ENCODE peak calls at places on chromosome 11, in seven cellular contexts. One of them, this sample, is unnamed.

GRCh38 chr11:61616443-61616842 is 35.6 kb upstream of the SYT7 start:
- DNase-seq in lung: no peak
- DNase-seq in IMR-90: peak
- DNase-seq in suprapubic skin: no peak
- DNase-seq in testis: no peak
- DNase-seq in Peyer's patch: no peak
- DNase-seq in breast epithelium: no peak
- DNase-seq in this sample: no peak

GRCh38 chr11:69493931-69494821 is 12.7 kb downstream of the LINC01488 start:
- DNase-seq in lung: no peak
- DNase-seq in IMR-90: no peak
- DNase-seq in suprapubic skin: no peak
- DNase-seq in testis: no peak
- DNase-seq in Peyer's patch: no peak
- DNase-seq in breast epithelium: no peak
- DNase-seq in this sample: no peak

GRCh38 chr11:43681543-43681942 is 1.0 kb downstream of the HSD17B12 start:
- DNase-seq in lung: no peak
- DNase-seq in IMR-90: peak
- DNase-seq in suprapubic skin: no peak
- DNase-seq in testis: no peak
- DNase-seq in Peyer's patch: no peak
- DNase-seq in breast epithelium: no peak
- DNase-seq in this sample: no peak

GRCh38 chr11:95074806-95075563 is 8.3 kb downstream of the SRSF8 start:
- DNase-seq in lung: peak
- DNase-seq in IMR-90: no peak
- DNase-seq in suprapubic skin: peak
- DNase-seq in testis: peak
- DNase-seq in Peyer's patch: peak
- DNase-seq in breast epithelium: peak
- DNase-seq in this sample: no peak

GRCh38 chr11:104352036-104352435 is 188.1 kb upstream of the PDGFD start:
- DNase-seq in lung: no peak
- DNase-seq in IMR-90: no peak
- DNase-seq in suprapubic skin: no peak
- DNase-seq in testis: no peak
- DNase-seq in Peyer's patch: no peak
- DNase-seq in breast epithelium: no peak
- DNase-seq in this sample: no peak

GRCh38 chr11:122103366-122103765 is 12.6 kb downstream of the BLID start:
- DNase-seq in lung: no peak
- DNase-seq in IMR-90: peak
- DNase-seq in suprapubic skin: no peak
- DNase-seq in testis: no peak
- DNase-seq in Peyer's patch: no peak
- DNase-seq in breast epithelium: no peak
- DNase-seq in this sample: no peak

GRCh38 chr11:76814414-76814813 is 31.3 kb downstream of the TSKU start:
- DNase-seq in lung: no peak
- DNase-seq in IMR-90: no peak
- DNase-seq in suprapubic skin: no peak
- DNase-seq in testis: no peak
- DNase-seq in Peyer's patch: no peak
- DNase-seq in breast epithelium: no peak
- DNase-seq in this sample: no peak

GRCh38 chr11:86438685-86439084 is 64.0 kb downstream of the CCDC81 start:
- DNase-seq in lung: no peak
- DNase-seq in IMR-90: peak
- DNase-seq in suprapubic skin: no peak
- DNase-seq in testis: no peak
- DNase-seq in Peyer's patch: no peak
- DNase-seq in breast epithelium: no peak
- DNase-seq in this sample: no peak

GRCh38 chr11:68408512-68408911 is 52.0 kb upstream of the PPP6R3 start:
- DNase-seq in lung: no peak
- DNase-seq in IMR-90: no peak
- DNase-seq in suprapubic skin: no peak
- DNase-seq in testis: no peak
- DNase-seq in Peyer's patch: no peak
- DNase-seq in breast epithelium: no peak
- DNase-seq in this sample: no peak

GRCh38 chr11:850777-851762 is 8.4 kb downstream of the TSPAN4 start:
- DNase-seq in lung: no peak
- DNase-seq in IMR-90: no peak
- DNase-seq in suprapubic skin: no peak
- DNase-seq in testis: no peak
- DNase-seq in Peyer's patch: no peak
- DNase-seq in breast epithelium: no peak
- DNase-seq in this sample: no peak

GRCh38 chr11:110763249-110764011 is 51.2 kb upstream of the ARHGAP20 start:
- DNase-seq in lung: peak
- DNase-seq in IMR-90: peak
- DNase-seq in suprapubic skin: no peak
- DNase-seq in testis: peak
- DNase-seq in Peyer's patch: no peak
- DNase-seq in breast epithelium: no peak
- DNase-seq in this sample: no peak

GRCh38 chr11:93921695-93922468 is 71.5 kb upstream of the VSTM5 start:
- DNase-seq in lung: peak
- DNase-seq in IMR-90: peak
- DNase-seq in suprapubic skin: no peak
- DNase-seq in testis: peak
- DNase-seq in Peyer's patch: peak
- DNase-seq in breast epithelium: no peak
- DNase-seq in this sample: no peak

GRCh38 chr11:27563201-27563600 is 56.6 kb upstream of the LIN7C start:
- DNase-seq in lung: no peak
- DNase-seq in IMR-90: peak
- DNase-seq in suprapubic skin: no peak
- DNase-seq in testis: no peak
- DNase-seq in Peyer's patch: no peak
- DNase-seq in breast epithelium: no peak
- DNase-seq in this sample: no peak

GRCh38 chr11:19853901-19854300 is 141.3 kb downstream of the NAV2 start:
- DNase-seq in lung: no peak
- DNase-seq in IMR-90: peak
- DNase-seq in suprapubic skin: no peak
- DNase-seq in testis: no peak
- DNase-seq in Peyer's patch: no peak
- DNase-seq in breast epithelium: no peak
- DNase-seq in this sample: no peak

GRCh38 chr11:86247608-86248007 is 3.1 kb downstream of the EED start:
- DNase-seq in lung: no peak
- DNase-seq in IMR-90: no peak
- DNase-seq in suprapubic skin: no peak
- DNase-seq in testis: no peak
- DNase-seq in Peyer's patch: no peak
- DNase-seq in breast epithelium: no peak
- DNase-seq in this sample: no peak

DNA sequence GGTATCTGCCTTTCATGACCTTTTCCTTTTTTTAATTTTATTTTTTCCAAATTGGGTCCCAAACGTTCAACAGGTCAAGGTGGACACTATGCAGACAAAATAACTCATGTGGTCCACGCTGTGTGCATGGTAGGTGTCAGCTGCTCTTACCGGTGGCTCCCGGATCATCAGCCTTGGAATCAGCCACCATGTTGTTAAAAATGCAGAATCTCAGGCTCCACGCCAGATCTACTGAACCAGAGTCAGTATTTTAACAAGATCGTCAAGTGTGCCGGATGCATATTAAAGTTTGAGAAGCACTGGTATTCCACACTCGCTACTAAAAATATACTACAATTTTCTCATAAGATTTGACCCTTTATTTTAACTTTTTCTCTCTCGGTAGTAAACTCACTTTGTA is 568 bp upstream of the LDLRAD3 start:
- DNase-seq in lung: no peak
- DNase-seq in IMR-90: no peak
- DNase-seq in suprapubic skin: no peak
- DNase-seq in testis: peak
- DNase-seq in Peyer's patch: no peak
- DNase-seq in breast epithelium: no peak
- DNase-seq in this sample: no peak
- H3K27ac ChIP-seq in lung: no peak
- H3K27ac ChIP-seq in IMR-90: peak
- H3K27ac ChIP-seq in suprapubic skin: peak
- H3K27ac ChIP-seq in testis: peak
- H3K27ac ChIP-seq in Peyer's patch: no peak
- H3K27ac ChIP-seq in breast epithelium: peak
- H3K27ac ChIP-seq in this sample: peak

GRCh38 chr11:10752486-10752885 is 1.4 kb downstream of the CTR9 start:
- DNase-seq in lung: no peak
- DNase-seq in IMR-90: no peak
- DNase-seq in suprapubic skin: no peak
- DNase-seq in testis: no peak
- DNase-seq in Peyer's patch: no peak
- DNase-seq in breast epithelium: no peak
- DNase-seq in this sample: no peak
- H3K4me3 ChIP-seq in lung: no peak
- H3K4me3 ChIP-seq in IMR-90: no peak
- H3K4me3 ChIP-seq in suprapubic skin: peak
- H3K4me3 ChIP-seq in testis: no peak
- H3K4me3 ChIP-seq in Peyer's patch: no peak
- H3K4me3 ChIP-seq in breast epithelium: peak
- H3K4me3 ChIP-seq in this sample: peak

DNA sequence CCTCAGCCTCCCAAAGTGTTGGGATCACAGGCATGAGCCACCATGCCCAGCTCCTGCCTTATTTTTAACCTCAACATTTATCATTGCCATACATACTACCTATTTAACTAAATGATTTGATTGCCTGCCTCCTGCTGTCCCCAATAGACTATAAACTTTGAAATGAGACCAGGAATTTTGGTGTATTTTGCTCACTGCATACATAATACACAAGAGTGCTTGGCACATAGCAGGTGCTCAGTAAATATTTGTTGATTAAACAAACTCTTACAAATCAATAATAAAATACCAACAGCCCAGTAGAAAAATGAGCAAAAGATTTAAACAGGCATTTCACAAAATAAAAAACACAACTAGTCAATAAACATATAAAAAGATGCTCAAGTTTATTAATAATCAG is 49.5 kb upstream of the PHF21A start:
- DNase-seq in lung: no peak
- DNase-seq in IMR-90: no peak
- DNase-seq in suprapubic skin: no peak
- DNase-seq in testis: no peak
- DNase-seq in Peyer's patch: no peak
- DNase-seq in breast epithelium: no peak
- DNase-seq in this sample: no peak
- TF ChIP-seq CTCF in lung: no peak
- TF ChIP-seq CTCF in IMR-90: no peak
- TF ChIP-seq CTCF in suprapubic skin: no peak
- TF ChIP-seq CTCF in testis: no peak
- TF ChIP-seq CTCF in Peyer's patch: no peak
- TF ChIP-seq CTCF in breast epithelium: no peak
- TF ChIP-seq CTCF in this sample: no peak

GRCh38 chr11:1916986-1917522 is 2.4 kb upstream of the TNNT3 start:
- DNase-seq in lung: no peak
- DNase-seq in IMR-90: no peak
- DNase-seq in suprapubic skin: peak
- DNase-seq in testis: no peak
- DNase-seq in Peyer's patch: no peak
- DNase-seq in breast epithelium: no peak
- DNase-seq in this sample: no peak
- H3K27ac ChIP-seq in lung: no peak
- H3K27ac ChIP-seq in IMR-90: no peak
- H3K27ac ChIP-seq in suprapubic skin: no peak
- H3K27ac ChIP-seq in testis: no peak
- H3K27ac ChIP-seq in Peyer's patch: peak
- H3K27ac ChIP-seq in breast epithelium: peak
- H3K27ac ChIP-seq in this sample: no peak

GRCh38 chr11:117219455-117219854 is 12.4 kb downstream of the PCSK7 start:
- DNase-seq in lung: no peak
- DNase-seq in IMR-90: no peak
- DNase-seq in suprapubic skin: peak
- DNase-seq in testis: no peak
- DNase-seq in Peyer's patch: no peak
- DNase-seq in breast epithelium: no peak
- DNase-seq in this sample: peak

GRCh38 chr11:117221775-117222517 is 9.9 kb downstream of the PCSK7 start:
- DNase-seq in lung: no peak
- DNase-seq in IMR-90: peak
- DNase-seq in suprapubic skin: peak
- DNase-seq in testis: peak
- DNase-seq in Peyer's patch: peak
- DNase-seq in breast epithelium: peak
- DNase-seq in this sample: peak

GRCh38 chr11:117219995-117220394 is 11.9 kb downstream of the PCSK7 start:
- DNase-seq in lung: no peak
- DNase-seq in IMR-90: no peak
- DNase-seq in suprapubic skin: peak
- DNase-seq in testis: no peak
- DNase-seq in Peyer's patch: no peak
- DNase-seq in breast epithelium: no peak
- DNase-seq in this sample: no peak

GRCh38 chr11:117220568-117220967 is 11.3 kb downstream of the PCSK7 start:
- DNase-seq in lung: no peak
- DNase-seq in IMR-90: no peak
- DNase-seq in suprapubic skin: peak
- DNase-seq in testis: peak
- DNase-seq in Peyer's patch: no peak
- DNase-seq in breast epithelium: peak
- DNase-seq in this sample: peak

DNA sequence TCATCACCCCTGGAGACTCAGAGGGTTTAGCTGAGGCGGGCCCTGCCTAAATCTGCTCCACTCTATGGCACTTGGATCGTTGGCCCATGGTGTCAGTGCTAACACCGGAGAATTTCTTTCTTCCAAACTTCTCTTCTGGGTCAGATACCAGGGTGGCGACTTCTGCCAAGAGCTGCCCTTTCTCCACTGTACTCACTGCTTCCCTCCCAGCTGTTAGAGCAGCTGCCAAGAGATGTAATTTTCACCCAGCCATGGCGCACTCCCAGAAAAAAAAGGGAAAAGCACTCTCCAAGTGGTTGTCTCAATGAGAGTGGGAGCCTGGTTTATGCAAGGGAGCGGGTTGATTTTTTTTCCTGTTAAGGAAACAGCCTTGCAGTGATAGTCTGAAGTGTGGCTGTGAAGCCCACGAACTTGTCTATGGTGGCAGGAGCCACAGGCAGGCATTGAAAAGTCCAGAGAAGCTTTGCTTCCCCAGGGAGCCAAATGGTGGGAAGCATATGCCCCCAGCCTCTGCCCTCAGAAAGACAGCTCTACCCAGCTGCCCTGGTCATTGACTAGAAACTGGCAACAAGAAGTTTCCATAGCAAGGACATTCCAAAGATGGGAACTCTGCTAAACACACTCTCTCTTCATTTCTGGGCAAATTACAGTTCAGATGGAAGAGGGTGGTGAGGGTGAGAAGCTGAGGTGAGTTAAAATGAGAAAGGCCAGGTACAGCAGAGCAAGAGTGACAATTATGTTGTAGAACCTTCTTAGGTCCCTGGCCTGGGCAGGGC is 10.7 kb downstream of the PCSK7 start:
- DNase-seq in lung: no peak
- DNase-seq in IMR-90: no peak
- DNase-seq in suprapubic skin: no peak
- DNase-seq in testis: no peak
- DNase-seq in Peyer's patch: peak
- DNase-seq in breast epithelium: peak
- DNase-seq in this sample: no peak
- H3K4me3 ChIP-seq in lung: no peak
- H3K4me3 ChIP-seq in IMR-90: no peak
- H3K4me3 ChIP-seq in suprapubic skin: no peak
- H3K4me3 ChIP-seq in testis: no peak
- H3K4me3 ChIP-seq in Peyer's patch: no peak
- H3K4me3 ChIP-seq in breast epithelium: no peak
- H3K4me3 ChIP-seq in this sample: peak

GRCh38 chr11:30586251-30587144 is at the start of gene MPPED2:
- DNase-seq in lung: no peak
- DNase-seq in IMR-90: no peak
- DNase-seq in suprapubic skin: peak
- DNase-seq in testis: peak
- DNase-seq in Peyer's patch: no peak
- DNase-seq in breast epithelium: peak
- DNase-seq in this sample: peak
- TF ChIP-seq CTCF in lung: no peak
- TF ChIP-seq CTCF in IMR-90: no peak
- TF ChIP-seq CTCF in suprapubic skin: peak
- TF ChIP-seq CTCF in testis: peak
- TF ChIP-seq CTCF in Peyer's patch: peak
- TF ChIP-seq CTCF in breast epithelium: peak
- TF ChIP-seq CTCF in this sample: peak

This sample was measured in coronary artery.